ENCODE peak calls at places on chromosomes 7 and 10, in four cellular contexts. One of them, this sample, is unnamed.

GRCh38 chr7:100827330-100828226 is at the start of gene EPHB4:
- DNase-seq in K562: peak
- DNase-seq in H1: peak
- DNase-seq in GM12878: no peak
- DNase-seq in this sample: peak

GRCh38 chr7:86995814-86996213 is 63.6 kb downstream of the ELAPOR2 start:
- DNase-seq in K562: no peak
- DNase-seq in GM12878: no peak
- DNase-seq in H1: no peak
- DNase-seq in this sample: no peak

GRCh38 chr7:36473454-36474282 is 84.0 kb downstream of the ANLN start:
- DNase-seq in GM12878: no peak
- DNase-seq in H1: peak
- DNase-seq in K562: peak
- DNase-seq in this sample: peak

GRCh38 chr10:18659784-18660561 is 742 bp downstream of the ARL5B start:
- DNase-seq in GM12878: peak
- DNase-seq in H1: no peak
- DNase-seq in K562: peak
- DNase-seq in this sample: peak

GRCh38 chr10:132926070-132926469 is 16.3 kb downstream of the CFAP46 start:
- DNase-seq in K562: no peak
- DNase-seq in GM12878: no peak
- DNase-seq in H1: no peak
- DNase-seq in this sample: no peak

GRCh38 chr10:100909506-100910260 is 3.1 kb upstream of the SLF2 start:
- DNase-seq in K562: no peak
- DNase-seq in H1: no peak
- DNase-seq in GM12878: no peak
- DNase-seq in this sample: no peak

GRCh38 chr7:46651070-46651469 is 730.0 kb upstream of the IGFBP3 start:
- DNase-seq in H1: no peak
- DNase-seq in K562: no peak
- DNase-seq in GM12878: no peak
- DNase-seq in this sample: no peak

GRCh38 chr10:50244201-50244600 is 7.1 kb downstream of the ASAH2 start:
- DNase-seq in GM12878: no peak
- DNase-seq in K562: no peak
- DNase-seq in H1: no peak
- DNase-seq in this sample: no peak

GRCh38 chr7:33107136-33108066 is 1.8 kb downstream of the RP9 start:
- DNase-seq in K562: no peak
- DNase-seq in GM12878: no peak
- DNase-seq in H1: peak
- DNase-seq in this sample: peak

GRCh38 chr7:86904949-86905834 is 154.3 kb downstream of the ELAPOR2 start:
- DNase-seq in H1: no peak
- DNase-seq in GM12878: no peak
- DNase-seq in K562: peak
- DNase-seq in this sample: peak

GRCh38 chr10:126068357-126068756 is 172.0 kb downstream of the FANK1 start:
- DNase-seq in H1: no peak
- DNase-seq in GM12878: no peak
- DNase-seq in K562: no peak
- DNase-seq in this sample: no peak

GRCh38 chr7:84999450-84999849 is 187.4 kb downstream of the SEMA3D start:
- DNase-seq in GM12878: no peak
- DNase-seq in K562: no peak
- DNase-seq in H1: no peak
- DNase-seq in this sample: no peak

GRCh38 chr10:110273474-110273873 is 31.2 kb downstream of the SMNDC1 start:
- DNase-seq in H1: no peak
- DNase-seq in GM12878: peak
- DNase-seq in K562: no peak
- DNase-seq in this sample: peak

DNA sequence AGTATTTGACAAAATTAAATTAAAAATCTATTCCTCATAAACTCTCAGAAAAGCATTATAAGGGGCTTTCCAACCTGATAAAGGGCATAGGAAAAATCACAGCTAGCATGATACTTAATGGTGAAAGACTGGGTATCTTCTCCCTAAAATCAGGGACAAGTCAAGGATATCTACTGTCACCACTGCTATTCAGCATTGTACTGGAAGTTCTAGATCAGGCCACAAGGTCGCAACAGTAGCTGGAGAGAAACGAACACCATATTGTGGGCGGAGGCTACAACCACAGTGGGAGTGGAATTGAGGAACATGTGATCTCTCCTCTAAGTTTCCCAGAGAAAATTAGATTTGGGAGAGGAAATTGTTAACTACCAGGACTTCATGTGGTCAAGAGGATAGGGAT is 70.0 kb upstream of the NAMPT start:
- DNase-seq in GM12878: no peak
- DNase-seq in H1: no peak
- DNase-seq in K562: no peak
- DNase-seq in this sample: no peak
- TF ChIP-seq CBX5 in GM12878: no peak
- TF ChIP-seq CBX5 in H1: no peak
- TF ChIP-seq CBX5 in K562: no peak
- TF ChIP-seq CBX5 in this sample: no peak

GRCh38 chr10:68600041-68600778 is 40.1 kb downstream of the TET1 start:
- DNase-seq in GM12878: peak
- DNase-seq in H1: peak
- DNase-seq in K562: peak
- DNase-seq in this sample: peak
- TF ChIP-seq POLR2A in GM12878: peak
- TF ChIP-seq POLR2A in H1: peak
- TF ChIP-seq POLR2A in K562: no peak
- TF ChIP-seq POLR2A in this sample: peak

GRCh38 chr10:13053794-13054462 is 46.0 kb upstream of the OPTN start:
- DNase-seq in K562: no peak
- DNase-seq in H1: no peak
- DNase-seq in GM12878: no peak
- DNase-seq in this sample: no peak
- TF ChIP-seq CBX5 in K562: no peak
- TF ChIP-seq CBX5 in H1: no peak
- TF ChIP-seq CBX5 in GM12878: no peak
- TF ChIP-seq CBX5 in this sample: no peak

GRCh38 chr10:21525367-21526183 is at the start of gene SKIDA1:
- DNase-seq in GM12878: no peak
- DNase-seq in H1: peak
- DNase-seq in K562: peak
- DNase-seq in this sample: peak
- TF ChIP-seq POLR2A in GM12878: no peak
- TF ChIP-seq POLR2A in H1: peak
- TF ChIP-seq POLR2A in K562: peak
- TF ChIP-seq POLR2A in this sample: peak

GRCh38 chr7:69932034-69932628 is 333.9 kb downstream of the AUTS2 start:
- DNase-seq in GM12878: no peak
- DNase-seq in H1: no peak
- DNase-seq in K562: no peak
- DNase-seq in this sample: no peak

GRCh38 chr7:69935107-69935506 is 336.8 kb downstream of the AUTS2 start:
- DNase-seq in GM12878: no peak
- DNase-seq in K562: no peak
- DNase-seq in H1: no peak
- DNase-seq in this sample: no peak

GRCh38 chr7:69939317-69939716 is 341.0 kb downstream of the AUTS2 start:
- DNase-seq in H1: no peak
- DNase-seq in GM12878: no peak
- DNase-seq in K562: no peak
- DNase-seq in this sample: no peak

GRCh38 chr7:69937097-69937496 is 338.8 kb downstream of the AUTS2 start:
- DNase-seq in K562: no peak
- DNase-seq in H1: no peak
- DNase-seq in GM12878: no peak
- DNase-seq in this sample: no peak

GRCh38 chr7:69934475-69934903 is 336.2 kb downstream of the AUTS2 start:
- DNase-seq in K562: no peak
- DNase-seq in GM12878: no peak
- DNase-seq in H1: no peak
- DNase-seq in this sample: no peak
- TF ChIP-seq CBX5 in K562: no peak
- TF ChIP-seq CBX5 in GM12878: no peak
- TF ChIP-seq CBX5 in H1: no peak
- TF ChIP-seq CBX5 in this sample: no peak

DNA sequence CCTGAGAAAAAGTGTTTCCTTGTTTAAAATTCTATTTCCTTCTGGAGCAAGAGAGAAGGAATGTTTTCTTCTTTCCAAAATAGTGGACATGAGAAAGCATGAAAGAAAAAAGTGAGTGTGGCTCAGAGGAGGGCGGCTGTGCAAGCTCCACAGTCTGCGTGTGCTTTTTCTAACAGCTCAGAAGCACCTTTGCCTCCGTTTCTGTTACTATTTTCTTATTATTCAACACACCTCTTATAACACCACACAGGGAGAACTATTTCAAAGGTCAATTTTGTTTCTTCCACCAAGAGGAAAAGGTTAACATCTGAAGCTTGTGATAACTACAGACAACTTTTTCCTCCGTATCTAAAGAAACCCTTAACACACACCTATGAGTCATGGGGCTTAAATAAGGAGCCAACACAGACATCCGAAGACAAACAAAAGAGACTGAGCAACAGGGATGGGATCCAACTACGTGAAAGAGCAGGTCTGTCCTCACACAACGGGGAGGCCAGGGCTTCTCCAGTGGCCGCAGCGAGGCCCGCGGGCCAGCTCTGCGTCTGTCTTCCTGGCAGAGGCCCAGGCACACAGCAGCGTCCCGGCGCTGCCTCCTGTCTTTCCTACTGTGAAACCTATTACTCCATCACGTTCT is 36.2 kb upstream of the NCAPG2 start:
- DNase-seq in GM12878: no peak
- DNase-seq in K562: peak
- DNase-seq in H1: peak
- DNase-seq in this sample: no peak
- TF ChIP-seq POLR2A in GM12878: no peak
- TF ChIP-seq POLR2A in K562: no peak
- TF ChIP-seq POLR2A in H1: no peak
- TF ChIP-seq POLR2A in this sample: no peak

DNA sequence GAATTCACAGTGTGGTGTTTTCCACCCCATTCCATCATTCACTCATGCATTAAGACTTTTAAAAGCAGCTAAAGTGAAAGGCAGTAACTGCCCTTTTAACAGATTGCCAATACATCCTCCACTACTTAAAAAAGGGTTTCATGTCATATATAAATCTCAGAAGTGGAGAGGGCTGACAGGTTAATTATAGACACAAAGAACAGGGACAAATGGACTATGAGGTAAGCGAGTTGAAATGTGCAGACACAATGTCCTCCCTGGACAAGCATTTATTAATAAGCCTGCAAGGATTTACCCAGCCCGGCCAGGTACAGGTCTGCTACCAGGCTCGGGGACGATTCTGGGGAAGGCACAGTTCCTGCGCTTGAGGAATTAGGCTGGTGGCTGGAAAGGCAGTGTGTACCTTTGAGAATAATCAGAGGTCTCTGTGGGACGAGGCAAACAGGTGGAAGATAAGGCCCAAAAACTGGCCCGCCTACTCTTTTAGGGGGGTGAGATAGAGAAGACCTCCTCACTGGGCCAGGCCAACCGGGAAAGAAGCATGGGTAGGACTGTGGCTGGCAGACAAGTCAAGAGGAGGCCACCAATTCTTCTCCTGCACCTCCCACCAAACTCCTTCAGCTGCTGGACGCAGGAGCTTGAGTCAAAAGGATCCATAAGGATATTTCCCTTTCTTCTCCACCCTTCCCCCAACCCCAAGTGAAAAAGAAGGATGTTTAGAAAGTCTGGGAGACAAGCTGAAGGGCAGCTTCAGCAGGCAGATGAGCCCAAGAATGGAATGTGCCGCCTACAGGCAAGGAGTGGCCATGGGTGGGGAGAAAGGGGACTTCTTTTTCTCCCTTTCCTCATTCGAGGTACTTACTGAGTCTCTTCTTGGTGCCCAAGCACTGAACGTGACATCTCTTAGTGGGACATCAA is 1.5 kb downstream of the PDLIM1 start:
- DNase-seq in K562: peak
- DNase-seq in GM12878: no peak
- DNase-seq in H1: no peak
- DNase-seq in this sample: no peak
- TF ChIP-seq CBX5 in K562: no peak
- TF ChIP-seq CBX5 in GM12878: no peak
- TF ChIP-seq CBX5 in H1: no peak
- TF ChIP-seq CBX5 in this sample: no peak

DNA sequence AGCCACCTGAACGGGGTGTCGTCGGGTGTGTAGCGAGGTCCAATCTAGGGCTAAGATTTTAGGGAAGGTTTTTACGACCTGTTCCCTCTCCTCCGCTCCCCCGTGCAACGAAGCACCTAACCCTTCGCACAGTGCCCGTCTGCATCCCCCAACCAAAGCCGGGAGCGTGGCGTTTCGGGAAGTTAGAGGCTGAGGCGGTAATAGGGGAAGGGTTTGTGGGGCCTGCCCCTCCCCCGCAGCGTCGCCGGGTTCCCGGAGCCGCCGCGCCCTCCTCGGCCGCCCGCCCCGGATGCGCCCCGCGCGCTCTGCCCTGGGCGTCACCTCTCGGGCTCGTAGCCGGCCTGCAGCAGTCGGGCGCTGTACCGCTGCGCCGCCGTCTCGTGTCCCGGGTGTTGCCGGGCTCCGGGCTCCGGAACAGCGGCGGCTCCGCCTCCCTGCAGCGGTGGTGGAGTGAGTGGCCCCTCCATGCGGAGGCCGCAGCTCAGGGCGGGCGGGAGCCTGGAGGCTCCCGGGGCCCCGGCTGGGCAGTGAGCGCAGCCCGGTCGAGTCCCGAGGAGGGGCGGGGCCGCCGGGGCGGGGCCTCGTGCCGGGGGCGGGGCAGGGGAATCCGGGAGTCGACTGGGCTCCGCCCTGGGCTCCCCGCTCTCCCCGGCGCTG is at the start of gene IMPDH1:
- DNase-seq in H1: peak
- DNase-seq in GM12878: no peak
- DNase-seq in K562: peak
- DNase-seq in this sample: no peak
- TF ChIP-seq POLR2A in H1: no peak
- TF ChIP-seq POLR2A in GM12878: peak
- TF ChIP-seq POLR2A in K562: peak
- TF ChIP-seq POLR2A in this sample: no peak

This sample was measured in HepG2.